ENCODE peak calls at places on chromosomes 3 and 15, in five cellular contexts. N, V, H, E and M are unnamed samples.

GRCh38 chr3:58497074-58497473 is 5.2 kb downstream of the KCTD6 start:
- DNase-seq in N (no peak), V (no peak), H (peak; percentile 77), E (no peak), M (no peak)

GRCh38 chr3:33875680-33876079 is 77.2 kb downstream of the PDCD6IP start:
- DNase-seq in N (no peak), V (no peak), H (peak; percentile 57), E (no peak), M (no peak)

GRCh38 chr3:116103868-116104530 is 341.3 kb downstream of the LSAMP start:
- DNase-seq in N (no peak), V (no peak), H (peak; percentile 69), E (no peak), M (no peak)

GRCh38 chr3:53804697-53805462 is 41.3 kb downstream of the CHDH start:
- DNase-seq in N (peak; percentile 80), V (peak; percentile 54), H (peak; percentile 95), E (no peak), M (peak; percentile 57)

GRCh38 chr3:107990433-107990832 is 100.4 kb downstream of the CD47 start:
- DNase-seq in N (no peak), V (no peak), H (no peak), E (no peak), M (no peak)

GRCh38 chr3:52323526-52324295 is 7.6 kb downstream of the DNAH1 start:
- DNase-seq in N (no peak), V (no peak), H (peak; percentile 47), E (no peak), M (no peak)

GRCh38 chr3:147735662-147736061 is 326.5 kb downstream of the ZIC1 start:
- DNase-seq in N (no peak), V (no peak), H (no peak), E (no peak), M (no peak)

GRCh38 chr3:127761101-127761802 is 61.1 kb downstream of the MGLL start:
- DNase-seq in N (no peak), V (no peak), H (no peak), E (no peak), M (no peak)

GRCh38 chr15:38553071-38553470 is 11.5 kb downstream of the RASGRP1 start:
- DNase-seq in N (no peak), V (no peak), H (no peak), E (no peak), M (no peak)

GRCh38 chr3:8982509-8982908 is 19.2 kb upstream of the RAD18 start:
- DNase-seq in N (peak; percentile 56), V (peak; percentile 58), H (no peak), E (no peak), M (no peak)

GRCh38 chr15:75775296-75776074 is 62.8 kb upstream of the CSPG4 start:
- DNase-seq in N (no peak), V (peak; percentile 12), H (peak; percentile 91), E (no peak), M (peak; percentile 88)

GRCh38 chr3:18734309-18734708 is 309.2 kb upstream of the SATB1 start:
- DNase-seq in N (no peak), V (no peak), H (no peak), E (no peak), M (no peak)

GRCh38 chr3:53146319-53146868 is 14.6 kb upstream of the PRKCD start:
- DNase-seq in N (no peak), V (no peak), H (no peak), E (no peak), M (no peak)

GRCh38 chr15:42385206-42385979 is 26.1 kb downstream of the CAPN3 start:
- DNase-seq in N (peak; percentile 62), V (peak; percentile 58), H (peak; percentile 84), E (peak; percentile 47), M (peak; percentile 80)

GRCh38 chr15:87843312-87843711 is 413.2 kb downstream of the NTRK3 start:
- DNase-seq in N (no peak), V (no peak), H (no peak), E (no peak), M (no peak)

GRCh38 chr15:81363713-81364112 is 10.3 kb downstream of the TMC3 start:
- DNase-seq in N (no peak), V (no peak), H (no peak), E (no peak), M (no peak)

GRCh38 chr3:114093596-114093995 is 37.1 kb downstream of the QTRT2 start:
- DNase-seq in N (peak; percentile 89), V (peak; percentile 54), H (no peak), E (no peak), M (no peak)

GRCh38 chr15:47756872-47757271 is 39.6 kb downstream of the SEMA6D start:
- DNase-seq in N (peak; percentile 91), V (peak; percentile 80), H (peak; percentile 66), E (no peak), M (no peak)

GRCh38 chr15:45544266-45545023 is 21.9 kb upstream of the SLC30A4 start:
- DNase-seq in N (no peak), V (no peak), H (no peak), E (no peak), M (no peak)

GRCh38 chr3:46484911-46485696 is 12.7 kb upstream of the RTP3 start:
- DNase-seq in N (no peak), V (no peak), H (peak; percentile 57), E (no peak), M (peak; percentile 65)

GRCh38 chr3:126959921-126960603 is 22.9 kb upstream of the PLXNA1 start:
- DNase-seq in N (peak; percentile 73), V (peak; percentile 73), H (peak; percentile 68), E (no peak), M (peak; percentile 50)

GRCh38 chr3:84987709-84988504 is 29.1 kb downstream of the CADM2 start:
- DNase-seq in N (no peak), V (no peak), H (no peak), E (no peak), M (no peak)

GRCh38 chr15:44574734-44575133 is 37.8 kb downstream of the EIF3J start:
- DNase-seq in N (no peak), V (no peak), H (no peak), E (no peak), M (no peak)

GRCh38 chr3:166582231-166582630 is 745.0 kb upstream of the BCHE start:
- DNase-seq in N (no peak), V (no peak), H (no peak), E (no peak), M (no peak)

GRCh38 chr3:109643590-109643989 is 306.2 kb upstream of the DPPA4 start:
- DNase-seq in N (peak; percentile 79), V (peak; percentile 61), H (peak; percentile 51), E (no peak), M (no peak)

GRCh38 chr3:113264741-113265140 is 53.4 kb downstream of the BOC start:
- DNase-seq in N (no peak), V (no peak), H (no peak), E (no peak), M (no peak)

GRCh38 chr15:57382222-57382621 is 5.9 kb downstream of the CGNL1 start:
- DNase-seq in N (no peak), V (no peak), H (no peak), E (no peak), M (no peak)
- H3K23ac ChIP-seq in N (no peak overlapping the region), V (no peak overlapping the region), H (no peak overlapping the region), E (no peak overlapping the region), M (no peak overlapping the region)

DNA sequence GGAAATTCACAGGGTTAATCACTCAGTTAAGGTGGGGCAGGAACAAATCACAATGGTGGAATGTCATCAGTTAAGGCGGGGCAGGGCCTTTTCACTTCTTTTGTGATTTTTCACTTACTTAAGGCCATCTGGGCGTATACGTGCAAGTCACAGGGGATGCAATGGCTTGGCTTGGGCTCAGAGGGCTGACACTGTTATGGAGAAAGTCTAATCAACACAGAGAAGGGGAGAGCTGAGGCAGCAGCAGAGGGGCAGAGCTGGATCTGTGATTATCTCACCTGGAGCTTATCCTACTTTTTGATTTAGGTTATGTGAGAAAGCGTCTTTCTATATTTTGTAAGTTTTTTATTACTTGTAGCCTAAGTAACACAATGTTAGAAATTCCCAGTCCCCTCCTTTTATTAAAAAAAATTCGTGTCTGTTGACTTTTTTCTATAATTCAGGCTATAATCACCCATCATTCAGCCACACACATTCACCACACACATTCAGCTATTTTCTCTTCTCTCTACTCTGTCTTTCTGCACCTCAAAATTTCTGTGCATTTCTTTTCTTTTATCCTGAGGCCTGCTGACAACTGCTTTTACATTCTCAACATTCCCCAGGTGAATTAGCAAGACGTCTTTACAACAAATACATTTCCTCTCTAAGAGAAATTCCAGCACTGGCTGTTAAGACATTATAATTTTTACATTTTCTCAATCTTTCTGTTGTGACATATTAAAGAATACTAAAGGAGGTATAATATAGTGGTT is 350.3 kb downstream of the NSUN3 start:
- DNase-seq in N (no peak), V (no peak), H (peak; percentile 79), E (no peak), M (peak; percentile 32)
- H3K23ac ChIP-seq in N (no peak overlapping the region), V (no peak overlapping the region), H (no peak overlapping the region), E (no peak overlapping the region), M (no peak overlapping the region)

DNA sequence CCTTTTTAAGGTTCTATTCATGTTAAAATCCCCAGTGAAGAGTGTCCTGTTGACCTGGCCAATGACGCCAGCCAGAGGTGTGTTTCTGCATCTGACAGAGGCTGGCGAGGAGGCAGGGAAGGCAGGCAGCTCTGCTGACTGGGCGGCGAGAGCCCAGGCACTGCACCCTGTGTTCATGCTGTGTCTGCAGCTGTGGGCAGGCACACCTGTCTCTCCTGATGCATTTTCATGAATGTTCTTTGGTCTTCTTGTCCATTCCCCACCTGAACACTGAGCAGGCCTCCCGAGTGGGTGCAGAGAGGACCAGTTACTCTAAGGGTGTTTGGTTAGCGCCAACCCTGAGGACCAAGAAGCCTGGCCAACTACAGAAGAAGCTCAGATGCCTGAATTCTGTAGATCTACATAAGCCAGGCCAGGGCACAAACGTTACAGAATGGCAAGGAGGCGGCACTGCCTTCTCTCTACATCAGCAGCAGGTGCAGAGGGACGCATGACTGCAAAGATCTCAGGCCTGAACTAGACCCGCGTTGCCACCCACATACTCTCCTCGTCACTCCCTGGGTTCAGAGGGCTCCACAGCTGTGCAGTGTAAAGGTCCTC is 233.7 kb downstream of the OCA2 start:
- DNase-seq in N (no peak), V (no peak), H (no peak), E (no peak), M (no peak)
- H3K23ac ChIP-seq in N (no peak overlapping the region), V (no peak overlapping the region), H (no peak overlapping the region), E (no peak overlapping the region), M (no peak overlapping the region)

DNA sequence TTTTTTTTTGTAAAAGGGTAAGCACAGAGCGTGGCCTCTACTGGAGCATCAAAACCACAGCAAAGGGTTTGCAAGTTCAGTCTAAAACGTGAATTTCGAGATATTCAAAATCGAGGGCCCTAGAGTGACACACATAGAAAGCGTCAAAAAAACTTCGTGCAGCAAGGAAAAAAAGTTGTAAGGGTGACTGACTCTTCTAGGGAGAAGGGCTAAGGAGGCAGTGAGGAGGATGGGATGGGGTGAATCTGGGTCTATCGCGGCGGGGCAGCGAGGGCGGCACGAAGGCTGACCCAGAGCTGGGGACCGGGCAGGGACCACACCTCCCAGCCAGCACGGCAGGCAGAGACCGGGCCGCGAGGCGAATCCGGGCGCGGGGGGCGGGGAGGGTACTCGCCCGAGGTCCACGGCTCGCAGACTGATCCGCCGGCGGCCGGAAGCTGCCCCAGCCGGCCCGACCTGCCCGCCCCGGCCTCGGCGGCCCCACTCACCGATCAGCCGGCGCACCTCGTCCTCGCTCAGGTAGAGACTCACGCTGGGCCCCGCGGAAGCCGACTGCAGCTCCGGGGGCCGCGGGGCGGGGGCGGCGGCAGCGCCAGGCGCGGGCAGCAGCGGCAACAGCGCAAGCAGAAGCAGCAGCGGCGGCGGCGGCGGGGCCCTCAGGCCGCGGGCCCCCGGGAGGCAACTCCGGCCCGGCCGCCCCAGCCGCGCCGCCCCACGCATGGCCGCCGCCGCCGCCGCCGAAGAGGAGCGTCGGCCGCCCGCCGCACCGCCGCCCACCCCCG is 533 bp downstream of the RYK start:
- DNase-seq in N (peak; percentile 28), V (peak; percentile 66), H (peak; percentile 67), E (no peak), M (peak; percentile 58)
- H3K23ac ChIP-seq in N (peak overlapping the region; percentile 98), V (peak overlapping the region; percentile 91), H (no peak overlapping the region), E (no peak overlapping the region), M (no peak overlapping the region)